ENCODE peak calls at places on chromosomes 1 and 21, in eight cellular contexts. C, T, P, X, Z, A, G and B are unnamed samples.

GRCh38 chr21:42140196-42140934 is 69.2 kb downstream of the UMODL1 start:
- DNase-seq in C (no peak), T (no peak), P (no peak), X (no peak), Z (no peak), A (no peak), G (no peak), B (no peak)

GRCh38 chr1:100584761-100585745 is 47.1 kb downstream of the GPR88 start:
- DNase-seq in C (no peak), T (no peak), P (no peak), X (no peak), Z (no peak), A (no peak), G (no peak), B (no peak)

GRCh38 chr1:58585166-58585565 is 8.1 kb upstream of the TACSTD2 start:
- DNase-seq in C (no peak), T (no peak), P (no peak), X (no peak), Z (no peak), A (no peak), G (no peak), B (no peak)

GRCh38 chr1:89322402-89322801 is 41.5 kb upstream of the GBP6 start:
- DNase-seq in C (no peak), T (no peak), P (no peak), X (no peak), Z (no peak), A (no peak), G (no peak), B (no peak)

GRCh38 chr1:55155522-55155921 is 59.6 kb downstream of the USP24 start:
- DNase-seq in C (no peak), T (no peak), P (no peak), X (peak), Z (peak), A (no peak), G (no peak), B (no peak)

GRCh38 chr1:193458628-193459027 is 272.2 kb upstream of the B3GALT2 start:
- DNase-seq in C (no peak), T (no peak), P (no peak), X (no peak), Z (no peak), A (no peak), G (no peak), B (no peak)

GRCh38 chr1:77347646-77348045 is 65.8 kb downstream of the AK5 start:
- DNase-seq in C (no peak), T (no peak), P (no peak), X (peak), Z (no peak), A (no peak), G (peak), B (no peak)

GRCh38 chr1:157161901-157162300 is 23.7 kb upstream of the ETV3 start:
- DNase-seq in C (no peak), T (no peak), P (no peak), X (no peak), Z (no peak), A (no peak), G (no peak), B (no peak)

GRCh38 chr1:90000934-90001676 is 6.2 kb downstream of the ZNF326 start:
- DNase-seq in C (no peak), T (no peak), P (no peak), X (no peak), Z (no peak), A (no peak), G (peak), B (no peak)

GRCh38 chr1:21633141-21633755 is 35.9 kb downstream of the RAP1GAP start:
- DNase-seq in C (no peak), T (no peak), P (no peak), X (no peak), Z (no peak), A (no peak), G (no peak), B (no peak)

GRCh38 chr1:194341587-194341986 is 1155.2 kb upstream of the B3GALT2 start:
- DNase-seq in C (no peak), T (no peak), P (no peak), X (no peak), Z (no peak), A (no peak), G (no peak), B (no peak)